ENCODE peak calls at places on chromosomes 6 and 20, in four cellular contexts. One of them, this sample, is unnamed.

GRCh38 chr20:61664741-61665320 is 400.9 kb downstream of the TAF4 start:
- DNase-seq in Panc1: no peak
- DNase-seq in OCI-LY7: no peak
- DNase-seq in neural progenitor cell: no peak
- DNase-seq in this sample: no peak

GRCh38 chr6:431986-432385 is 40.4 kb downstream of the IRF4 start:
- DNase-seq in Panc1: no peak
- DNase-seq in OCI-LY7: no peak
- DNase-seq in neural progenitor cell: no peak
- DNase-seq in this sample: no peak

GRCh38 chr6:103236923-103237322 is 1622.8 kb downstream of the HACE1 start:
- DNase-seq in Panc1: no peak
- DNase-seq in OCI-LY7: no peak
- DNase-seq in neural progenitor cell: no peak
- DNase-seq in this sample: no peak

GRCh38 chr20:1803216-1804128 is 91.7 kb upstream of the SIRPA start:
- DNase-seq in Panc1: no peak
- DNase-seq in OCI-LY7: no peak
- DNase-seq in neural progenitor cell: peak; percentile 93
- DNase-seq in this sample: peak; percentile 81

GRCh38 chr6:149318581-149319286 is 1.2 kb downstream of the TAB2 start:
- DNase-seq in Panc1: no peak
- DNase-seq in OCI-LY7: peak; percentile 67
- DNase-seq in neural progenitor cell: peak; percentile 38
- DNase-seq in this sample: no peak

GRCh38 chr20:37935435-37935834 is 32.5 kb downstream of the VSTM2L start:
- DNase-seq in Panc1: no peak
- DNase-seq in OCI-LY7: no peak
- DNase-seq in neural progenitor cell: no peak
- DNase-seq in this sample: no peak

GRCh38 chr6:42404494-42404893 is 47.2 kb downstream of the TRERF1 start:
- DNase-seq in Panc1: no peak
- DNase-seq in OCI-LY7: no peak
- DNase-seq in neural progenitor cell: peak; percentile 40
- DNase-seq in this sample: no peak

GRCh38 chr6:11044712-11045167 is 635 bp upstream of the ELOVL2 start:
- DNase-seq in Panc1: no peak
- DNase-seq in OCI-LY7: no peak
- DNase-seq in neural progenitor cell: no peak
- DNase-seq in this sample: no peak

GRCh38 chr6:44135173-44135748 is 7.9 kb downstream of the TMEM63B start:
- DNase-seq in Panc1: no peak
- DNase-seq in OCI-LY7: no peak
- DNase-seq in neural progenitor cell: peak; percentile 23
- DNase-seq in this sample: no peak

GRCh38 chr6:81643156-81643555 is 109.3 kb downstream of the TENT5A start:
- DNase-seq in Panc1: no peak
- DNase-seq in OCI-LY7: no peak
- DNase-seq in neural progenitor cell: no peak
- DNase-seq in this sample: no peak

GRCh38 chr6:108653864-108654402 is 93.2 kb downstream of the FOXO3 start:
- DNase-seq in Panc1: no peak
- DNase-seq in OCI-LY7: no peak
- DNase-seq in neural progenitor cell: no peak
- DNase-seq in this sample: no peak
- H3K27ac ChIP-seq in Panc1: no peak overlapping the region
- H3K27ac ChIP-seq in OCI-LY7: no peak overlapping the region
- H3K27ac ChIP-seq in neural progenitor cell: no peak overlapping the region
- H3K27ac ChIP-seq in this sample: peak overlapping the region; percentile 51

DNA sequence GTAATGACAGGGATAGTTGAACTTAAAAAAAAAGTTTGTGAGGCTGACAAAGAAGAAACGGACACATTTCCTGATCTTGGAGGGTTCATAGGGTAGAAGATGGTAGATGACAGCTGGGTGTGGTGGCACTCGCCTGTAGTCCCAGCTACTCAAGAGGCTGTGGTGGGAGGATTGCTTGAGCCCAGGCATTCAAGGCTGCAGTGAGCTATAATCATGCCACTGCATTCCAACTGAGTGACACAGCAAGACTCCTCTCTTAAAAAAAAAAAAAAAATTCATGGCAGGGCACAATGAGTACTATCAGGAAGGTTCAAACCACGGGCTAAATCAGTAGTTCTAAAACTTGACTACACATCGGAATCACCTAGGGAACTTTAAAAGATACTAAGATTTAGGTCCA is 2.0 kb upstream of the MICA start:
- DNase-seq in Panc1: no peak
- DNase-seq in OCI-LY7: no peak
- DNase-seq in neural progenitor cell: no peak
- DNase-seq in this sample: no peak
- H3K4me1 ChIP-seq in Panc1: peaks cover 13% of the 10 kb centered on the region
- H3K4me1 ChIP-seq in OCI-LY7: peaks cover 25% of the 10 kb centered on the region
- H3K4me1 ChIP-seq in neural progenitor cell: peaks cover 14% of the 10 kb centered on the region
- H3K4me1 ChIP-seq in this sample: peaks cover 78% of the 10 kb centered on the region

GRCh38 chr6:131600696-131601095 is 27.3 kb downstream of the MED23 start:
- DNase-seq in Panc1: no peak
- DNase-seq in OCI-LY7: no peak
- DNase-seq in neural progenitor cell: no peak
- DNase-seq in this sample: no peak

GRCh38 chr6:131602913-131603312 is 25.1 kb downstream of the MED23 start:
- DNase-seq in Panc1: peak; percentile 58
- DNase-seq in OCI-LY7: no peak
- DNase-seq in neural progenitor cell: no peak
- DNase-seq in this sample: no peak

GRCh38 chr6:131594074-131594473 is 21.0 kb downstream of the ARG1 start:
- DNase-seq in Panc1: no peak
- DNase-seq in OCI-LY7: no peak
- DNase-seq in neural progenitor cell: no peak
- DNase-seq in this sample: no peak

GRCh38 chr6:131592935-131593334 is 19.9 kb downstream of the ARG1 start:
- DNase-seq in Panc1: no peak
- DNase-seq in OCI-LY7: no peak
- DNase-seq in neural progenitor cell: no peak
- DNase-seq in this sample: no peak

DNA sequence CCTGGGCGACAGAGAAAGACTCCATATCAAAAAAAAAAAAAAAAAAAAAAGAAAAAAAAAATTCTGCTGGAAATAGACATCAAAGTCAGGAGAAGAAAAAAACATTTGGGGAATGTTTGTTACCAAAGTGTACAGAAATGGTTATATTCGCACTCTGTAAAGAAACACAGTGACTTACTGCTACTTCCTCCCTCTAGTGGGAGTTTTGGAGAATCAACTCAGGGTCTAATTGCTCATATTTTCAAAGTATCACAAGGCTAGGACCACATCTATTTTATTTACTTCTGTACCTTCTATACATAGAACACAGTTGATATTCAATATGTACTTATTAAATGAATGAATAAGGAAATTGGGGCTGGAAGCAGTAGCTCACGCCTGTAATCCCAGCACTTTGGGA is 24.4 kb downstream of the ARG1 start:
- DNase-seq in Panc1: no peak
- DNase-seq in OCI-LY7: peak; percentile 13
- DNase-seq in neural progenitor cell: no peak
- DNase-seq in this sample: no peak
- TF ChIP-seq CTCF in Panc1: peak; percentile 47
- TF ChIP-seq CTCF in OCI-LY7: peak; percentile 62
- TF ChIP-seq CTCF in neural progenitor cell: peak; percentile 43
- TF ChIP-seq CTCF in this sample: no peak

DNA sequence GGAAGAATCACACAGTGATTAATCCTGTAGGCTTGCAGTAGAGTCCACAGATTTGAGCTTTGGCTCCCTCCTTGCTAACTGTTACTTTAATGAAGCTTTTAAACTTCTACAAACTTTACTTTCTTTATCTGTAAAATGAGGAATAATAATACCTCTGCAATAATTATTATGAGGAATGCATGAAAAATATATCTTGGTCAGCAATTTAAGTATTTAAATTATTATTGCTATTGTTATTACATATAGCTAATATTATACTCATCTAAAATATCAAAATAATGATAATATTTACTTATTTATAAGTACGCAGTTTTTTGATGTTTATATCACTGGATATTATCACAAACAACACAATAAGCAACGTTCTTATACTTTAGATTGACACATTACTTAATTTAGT is 38.3 kb upstream of the LAMA2 start:
- DNase-seq in Panc1: no peak
- DNase-seq in OCI-LY7: no peak
- DNase-seq in neural progenitor cell: no peak
- DNase-seq in this sample: no peak
- H3K27ac ChIP-seq in Panc1: no peak overlapping the region
- H3K27ac ChIP-seq in OCI-LY7: no peak overlapping the region
- H3K27ac ChIP-seq in neural progenitor cell: no peak overlapping the region
- H3K27ac ChIP-seq in this sample: no peak overlapping the region

GRCh38 chr6:52553158-52553557 is 23.7 kb downstream of the TRAM2 start:
- DNase-seq in Panc1: no peak
- DNase-seq in OCI-LY7: no peak
- DNase-seq in neural progenitor cell: no peak
- DNase-seq in this sample: no peak
- H3K4me1 ChIP-seq in Panc1: peaks cover 74% of the 10 kb centered on the region
- H3K4me1 ChIP-seq in OCI-LY7: peaks cover 72% of the 10 kb centered on the region
- H3K4me1 ChIP-seq in neural progenitor cell: peaks cover 44% of the 10 kb centered on the region
- H3K4me1 ChIP-seq in this sample: peaks cover 36% of the 10 kb centered on the region